ENCODE peak calls at places on chromosomes 13 and 19, in ten cellular contexts. E is H1; O is CD8-positive, alpha-beta T cell; S is neuronal stem cell; Y is adrenal gland; T is HAP-1; J is tibial artery; P is IMR-90; R is PC-9; I is SJCRH30. U is an unnamed sample. For H3K4me1, the result is how much of the 10 kb centered on the place peaks cover.

GRCh38 chr19:34172661-34173144 is 399 bp downstream of the LSM14A start:
- DNase-seq in O (no peak), S (no peak), E (no peak), Y (peak), J (peak), P (no peak), I (peak), R (no peak), T (peak), U (no peak)

GRCh38 chr13:62014299-62014698 is 598.6 kb upstream of the PCDH20 start:
- DNase-seq in O (no peak), T (no peak), J (no peak), Y (no peak), P (peak), S (no peak), E (no peak), R (no peak), I (peak), U (no peak)

GRCh38 chr19:8503506-8503905 is 1.1 kb upstream of the PRAM1 start:
- DNase-seq in T (no peak), J (no peak), E (no peak), S (no peak), R (no peak), P (no peak), O (no peak), I (no peak), Y (no peak), U (no peak)

GRCh38 chr13:74145249-74145970 is 11.2 kb upstream of the KLF12 start:
- DNase-seq in S (no peak), T (no peak), O (no peak), J (no peak), R (no peak), E (no peak), Y (no peak), I (no peak), P (peak), U (no peak)

GRCh38 chr19:27720155-27720554 is 1492.8 kb downstream of the UQCRFS1 start:
- DNase-seq in S (no peak), O (no peak), P (no peak), I (no peak), R (no peak), Y (no peak), J (no peak), E (no peak), T (no peak), U (no peak)

GRCh38 chr13:110705826-110706569 is at the start of gene CARS2:
- DNase-seq in J (peak), I (peak), R (peak), S (peak), O (peak), T (peak), Y (peak), E (peak), P (peak), U (peak)

GRCh38 chr13:111335263-111335662 is 14.8 kb downstream of the TEX29 start:
- DNase-seq in Y (no peak), I (no peak), J (peak), T (no peak), P (no peak), E (peak), R (no peak), S (no peak), O (no peak), U (no peak)

GRCh38 chr13:45564108-45564507 is 51.4 kb downstream of the ERICH6B start:
- DNase-seq in T (no peak), R (no peak), S (peak), I (no peak), Y (no peak), J (no peak), E (no peak), P (peak), O (no peak), U (no peak)

GRCh38 chr19:58279925-58280316 is 1.2 kb downstream of the ZNF8 start:
- DNase-seq in R (no peak), J (no peak), I (no peak), T (no peak), E (no peak), S (no peak), Y (no peak), O (no peak), P (no peak), U (no peak)

GRCh38 chr19:13979224-13979623 is 26.9 kb downstream of the RFX1 start:
- DNase-seq in O (no peak), Y (no peak), R (no peak), E (no peak), P (no peak), J (no peak), S (no peak), I (no peak), T (no peak), U (no peak)

GRCh38 chr19:6802336-6803035 is 30.0 kb downstream of the VAV1 start:
- DNase-seq in E (no peak), S (no peak), Y (peak), J (peak), P (no peak), R (peak), I (peak), T (no peak), O (peak), U (peak)

GRCh38 chr19:46860846-46861690 is at the start of gene ARHGAP35:
- DNase-seq in I (peak), Y (peak), E (peak), S (no peak), J (peak), T (peak), O (no peak), R (no peak), P (no peak), U (peak)

GRCh38 chr13:27038323-27038722 is 133.3 kb downstream of the USP12 start:
- DNase-seq in R (peak), E (no peak), I (no peak), J (no peak), S (no peak), O (no peak), P (peak), Y (no peak), T (no peak), U (no peak)

GRCh38 chr19:46133101-46133627 is 8.7 kb upstream of the IGFL3 start:
- DNase-seq in E (peak), J (peak), P (peak), I (peak), Y (peak), O (no peak), S (peak), R (peak), T (peak), U (peak)

GRCh38 chr19:729564-730381 is 21.0 kb downstream of the PALM start:
- DNase-seq in S (no peak), O (no peak), E (no peak), R (no peak), Y (no peak), T (no peak), I (no peak), J (no peak), P (no peak), U (no peak)
- H3K4me1 ChIP-seq in S (under half), O (under half), E (under half), R (under half), Y (under half), T (under half), I (under half), J (under half), P (under half), U (under half)

DNA sequence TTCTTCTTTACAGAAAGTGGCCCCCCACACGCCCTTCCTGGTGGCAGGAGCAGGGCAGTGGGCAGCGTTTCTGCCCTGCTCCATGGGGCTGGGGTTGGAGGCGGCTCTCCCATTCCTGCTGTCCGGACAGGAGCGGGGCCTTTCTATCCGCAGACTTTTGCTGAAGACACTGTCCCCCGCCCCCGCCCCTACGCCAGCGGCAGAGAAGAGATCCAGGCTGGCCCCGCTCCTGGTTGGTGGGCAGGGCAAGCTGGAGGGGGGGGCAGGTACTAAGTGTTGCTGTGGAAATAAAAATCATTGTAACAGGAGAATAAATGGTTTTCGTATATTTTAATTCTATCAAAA is 81.7 kb downstream of the ZNF429 start:
- DNase-seq in Y (peak), S (no peak), J (no peak), O (no peak), P (no peak), I (no peak), R (no peak), E (no peak), T (no peak), U (no peak)
- H3K4me3 ChIP-seq in Y (peak), S (peak), J (peak), O (peak), P (no peak), I (no peak), R (peak), E (peak), T (no peak), U (peak)

GRCh38 chr19:41018736-41019290 is 27.7 kb downstream of the CYP2B6 start:
- DNase-seq in P (no peak), Y (no peak), E (no peak), O (no peak), J (no peak), R (no peak), T (no peak), S (no peak), I (no peak), U (no peak)

GRCh38 chr19:41019346-41019745 is 28.3 kb downstream of the CYP2B6 start:
- DNase-seq in R (no peak), P (no peak), Y (no peak), O (no peak), T (no peak), S (no peak), J (no peak), I (no peak), E (no peak), U (no peak)

GRCh38 chr19:41013359-41013758 is 22.3 kb downstream of the CYP2B6 start:
- DNase-seq in E (no peak), O (no peak), R (no peak), J (no peak), P (no peak), Y (no peak), T (no peak), S (no peak), I (no peak), U (no peak)

GRCh38 chr19:41016488-41017071 is 25.5 kb downstream of the CYP2B6 start:
- DNase-seq in O (no peak), I (no peak), T (no peak), S (no peak), Y (no peak), E (no peak), P (no peak), J (no peak), R (no peak), U (no peak)

GRCh38 chr19:41014643-41015042 is 23.6 kb downstream of the CYP2B6 start:
- DNase-seq in R (no peak), T (no peak), P (no peak), E (no peak), S (no peak), O (no peak), Y (no peak), I (no peak), J (no peak), U (no peak)
- H3K4me1 ChIP-seq in R (under half), T (under half), P (under half), E (under half), S (under half), O (under half), Y (under half), I (under half), J (under half), U (under half)

DNA sequence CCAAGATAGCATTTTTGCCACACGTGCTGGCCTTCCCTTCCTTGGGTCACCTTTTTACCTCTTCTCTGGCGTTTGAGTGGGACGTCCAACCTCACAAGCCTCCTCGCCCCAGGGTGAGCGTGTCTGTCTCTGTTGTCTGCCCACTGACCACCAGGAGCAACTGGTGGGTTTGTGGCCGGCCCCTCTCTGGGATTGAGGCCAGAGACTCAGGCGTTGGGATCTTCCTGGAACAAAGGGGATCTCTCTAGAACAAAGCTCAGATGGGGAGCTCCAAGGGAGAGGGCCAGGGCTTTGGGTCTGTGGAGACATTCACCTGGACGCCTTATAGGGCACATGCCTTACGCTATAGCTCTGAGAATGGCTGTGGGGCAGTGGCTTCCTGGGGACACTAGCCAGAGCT is 17.4 kb downstream of the COMP start:
- DNase-seq in O (no peak), P (no peak), Y (no peak), T (no peak), R (no peak), E (no peak), S (no peak), I (no peak), J (no peak), U (no peak)
- H3K4me3 ChIP-seq in O (no peak), P (no peak), Y (no peak), T (no peak), R (no peak), E (no peak), S (peak), I (no peak), J (no peak), U (no peak)

GRCh38 chr13:95156208-95156607 is 145.0 kb downstream of the ABCC4 start:
- DNase-seq in P (peak), S (no peak), J (no peak), O (no peak), I (no peak), E (no peak), Y (no peak), T (no peak), R (no peak), U (no peak)
- H3K4me1 ChIP-seq in P (under half), S (under half), J (under half), O (under half), I (under half), E (under half), Y (under half), T (under half), R (under half), U (under half)

GRCh38 chr19:2170987-2171348 is 7.2 kb downstream of the DOT1L start:
- DNase-seq in R (no peak), Y (no peak), I (no peak), J (no peak), E (no peak), P (no peak), S (no peak), T (no peak), O (no peak), U (no peak)

GRCh38 chr19:2166741-2167738 is 3.3 kb downstream of the DOT1L start:
- DNase-seq in J (peak), Y (peak), I (no peak), T (peak), S (no peak), O (no peak), P (peak), R (no peak), E (no peak), U (peak)

GRCh38 chr19:2168619-2169424 is 5.1 kb downstream of the DOT1L start:
- DNase-seq in R (peak), J (peak), T (peak), P (peak), O (no peak), E (no peak), Y (peak), S (peak), I (peak), U (peak)

GRCh38 chr19:2170219-2170618 is 6.5 kb downstream of the DOT1L start:
- DNase-seq in J (no peak), O (no peak), Y (no peak), T (no peak), E (no peak), R (no peak), P (no peak), I (no peak), S (no peak), U (no peak)

GRCh38 chr19:2167896-2168618 is 4.3 kb downstream of the DOT1L start:
- DNase-seq in P (peak), E (no peak), R (no peak), S (no peak), J (peak), T (peak), O (no peak), Y (peak), I (no peak), U (peak)
- H3K4me3 ChIP-seq in P (no peak), E (no peak), R (no peak), S (no peak), J (no peak), T (no peak), O (no peak), Y (no peak), I (no peak), U (peak)

DNA sequence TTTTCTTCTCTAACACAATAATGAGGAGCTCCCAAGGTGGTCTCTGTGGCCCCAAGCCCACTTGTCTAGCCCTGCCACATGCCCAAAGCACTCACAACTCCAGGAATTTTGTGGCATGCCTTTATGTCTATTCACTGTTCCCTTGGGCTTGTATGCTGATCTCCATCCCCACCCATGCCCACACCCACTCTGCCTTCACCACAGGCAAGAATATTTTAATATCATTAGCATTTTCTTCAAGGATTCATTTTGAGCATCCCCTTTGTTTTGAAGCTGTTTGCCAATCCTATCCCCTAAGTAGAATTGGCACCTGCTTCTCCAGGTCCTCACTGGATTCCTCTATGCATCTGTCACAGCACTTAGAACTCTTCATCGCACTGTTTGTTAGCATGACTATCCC is 401.8 kb downstream of the COG6 start:
- DNase-seq in I (no peak), P (no peak), O (no peak), Y (no peak), E (no peak), R (no peak), T (no peak), J (no peak), S (no peak), U (no peak)
- H3K4me1 ChIP-seq in I (under half), P (under half), O (under half), Y (under half), E (under half), R (under half), T (under half), J (under half), S (under half), U (under half)

GRCh38 chr19:41547569-41547968 is 28.4 kb upstream of the CEACAM21 start:
- DNase-seq in R (no peak), P (no peak), T (no peak), S (no peak), Y (no peak), O (no peak), J (no peak), I (no peak), E (no peak), U (no peak)

GRCh38 chr19:41548047-41548446 is 27.9 kb upstream of the CEACAM21 start:
- DNase-seq in S (no peak), P (no peak), R (no peak), T (no peak), E (no peak), J (no peak), Y (no peak), I (no peak), O (no peak), U (no peak)

GRCh38 chr19:41548954-41549688 is 26.8 kb upstream of the CEACAM21 start:
- DNase-seq in I (no peak), O (peak), S (peak), R (no peak), E (no peak), P (no peak), J (no peak), Y (no peak), T (no peak), U (no peak)

GRCh38 chr19:41545547-41545946 is 30.4 kb upstream of the CEACAM21 start:
- DNase-seq in R (no peak), E (no peak), J (no peak), P (no peak), I (no peak), S (no peak), Y (no peak), T (no peak), O (no peak), U (no peak)

DNA sequence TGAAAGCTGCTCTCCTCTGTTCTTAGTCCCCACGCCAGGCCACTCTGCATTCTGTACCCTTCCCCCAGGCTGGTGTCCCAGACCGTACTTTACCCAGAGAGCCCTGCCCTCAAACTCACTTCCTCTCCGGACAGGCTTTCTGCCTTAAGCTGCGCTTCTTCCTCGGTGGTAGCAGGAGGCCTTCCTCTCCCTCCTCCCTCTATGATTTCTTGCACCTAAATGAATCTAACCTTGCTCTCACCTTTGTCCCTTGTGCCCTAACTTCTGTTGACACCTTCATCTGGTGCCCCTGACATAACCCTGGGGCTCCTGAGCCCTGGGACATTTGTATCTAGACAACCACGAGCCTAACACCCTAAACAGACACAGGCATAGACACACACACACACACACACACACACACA is 29.6 kb upstream of the CEACAM21 start:
- DNase-seq in P (no peak), T (no peak), R (no peak), O (peak), Y (peak), I (no peak), S (no peak), E (no peak), J (no peak), U (no peak)
- H3K4me3 ChIP-seq in P (no peak), T (no peak), R (no peak), O (peak), Y (no peak), I (no peak), S (no peak), E (no peak), J (no peak), U (no peak)

GRCh38 chr19:15293751-15294505 is 38.4 kb downstream of the BRD4 start:
- DNase-seq in P (peak), E (no peak), S (no peak), R (no peak), J (no peak), I (no peak), Y (no peak), O (no peak), T (no peak), U (no peak)
- H3K4me1 ChIP-seq in P (half or more), E (under half), S (under half), R (under half), J (half or more), I (half or more), Y (half or more), O (half or more), T (under half), U (under half)

U was measured in colonic mucosa.